ENCODE peak calls at places on chromosomes 3 and 15, in eight cellular contexts. K is suprapubic skin; H is GM20000; C is stimulated activated CD4-positive, alpha-beta T cell treated with anti-CD3 and anti-CD28 coated beads, Interleukin-1b, Interleukin-23, amount 100 ng/mL, for 24 hours; E is activated T-helper 9 cell treated with anti-CD3 and anti-CD28 coated beads, Interleukin-2, amount 50 U/mL, for 16 hours; W is ACHN; L is HFFc6; T is NCI-H1694 treated with DMSO at 0.1 percent for 48 hours. M is an unnamed sample.
A peak's percentile ranks its signal among the peaks of the same experiment; 100 is the strongest.

GRCh38 chr3:65483475-65483874 is 555.2 kb downstream of the MAGI1 start:
- DNase-seq in K (no peak), H (no peak), C (no peak), E (no peak), W (no peak), L (no peak), T (no peak), M (no peak)

GRCh38 chr3:33779751-33780150 is 18.7 kb upstream of the PDCD6IP start:
- DNase-seq in K (no peak), H (no peak), C (no peak), E (no peak), W (no peak), L (no peak), T (no peak), M (no peak)

GRCh38 chr15:92711457-92711831 is 55.9 kb upstream of the FAM174B start:
- DNase-seq in K (no peak), H (no peak), C (no peak), E (no peak), W (no peak), L (no peak), T (no peak), M (no peak)

GRCh38 chr3:52606373-52607085 is 70.1 kb downstream of the UQCC5 start:
- DNase-seq in K (no peak), H (no peak), C (no peak), E (no peak), W (peak; percentile 38), L (peak; percentile 17), T (no peak), M (peak; percentile 60)

GRCh38 chr3:189824629-189825312 is 193.6 kb downstream of the TP63 start:
- DNase-seq in K (no peak), H (no peak), C (no peak), E (no peak), W (peak; percentile 83), L (peak; percentile 39), T (peak; percentile 31), M (peak; percentile 94)

GRCh38 chr15:60905587-60905986 is 323.5 kb downstream of the RORA start:
- DNase-seq in K (no peak), H (no peak), C (no peak), E (peak; percentile 15), W (no peak), L (no peak), T (no peak), M (no peak)

GRCh38 chr3:53823026-53823955 is 22.9 kb downstream of the CHDH start:
- DNase-seq in K (peak; percentile 71), H (no peak), C (no peak), E (no peak), W (no peak), L (no peak), T (no peak), M (no peak)

GRCh38 chr3:69665026-69665739 is 74.1 kb upstream of the MITF start:
- DNase-seq in K (no peak), H (no peak), C (no peak), E (no peak), W (peak; percentile 46), L (no peak), T (no peak), M (peak; percentile 52)

GRCh38 chr3:82496890-82497560 is 735.6 kb upstream of the GBE1 start:
- DNase-seq in K (no peak), H (no peak), C (no peak), E (no peak), W (peak; percentile 32), L (no peak), T (no peak), M (no peak)

GRCh38 chr3:52819936-52820335 is 10.5 kb downstream of the ITIH4 start:
- DNase-seq in K (no peak), H (no peak), C (no peak), E (no peak), W (no peak), L (no peak), T (no peak), M (no peak)

GRCh38 chr3:72273615-72274014 is 488.7 kb upstream of the PROK2 start:
- DNase-seq in K (no peak), H (no peak), C (no peak), E (no peak), W (no peak), L (peak; percentile 67), T (no peak), M (peak; percentile 77)

GRCh38 chr3:5317572-5317971 is 130.1 kb downstream of the EDEM1 start:
- DNase-seq in K (no peak), H (no peak), C (no peak), E (no peak), W (no peak), L (no peak), T (no peak), M (no peak)

GRCh38 chr3:115913069-115913686 is 289.9 kb downstream of the GAP43 start:
- DNase-seq in K (no peak), H (no peak), C (no peak), E (no peak), W (peak; percentile 17), L (peak; percentile 1), T (peak; percentile 31), M (no peak)

GRCh38 chr3:9098716-9099675 is 135.7 kb upstream of the RAD18 start:
- DNase-seq in K (no peak), H (no peak), C (no peak), E (no peak), W (no peak), L (no peak), T (no peak), M (no peak)

GRCh38 chr15:96334017-96334704 is 3.7 kb downstream of the NR2F2 start:
- DNase-seq in K (no peak), H (peak; percentile 12), C (no peak), E (no peak), W (peak; percentile 2), L (no peak), T (no peak), M (no peak)

GRCh38 chr15:29123171-29123570 is 146.5 kb downstream of the NSMCE3 start:
- DNase-seq in K (no peak), H (no peak), C (no peak), E (no peak), W (no peak), L (no peak), T (no peak), M (no peak)